ENCODE peak calls at places on chromosome 9, in four cellular contexts. T is A549, I is endothelial cell of umbilical vein, U is GM12878. L is an unnamed sample.
A peak's percentile ranks its signal among the peaks of the same experiment; 100 is the strongest.

GRCh38 chr9:7129391-7129790 is 371.6 kb downstream of the KDM4C start:
- DNase-seq in T (no peak), I (no peak), U (no peak), L (no peak)

GRCh38 chr9:33209394-33209793 is 30.6 kb upstream of the SPINK4 start:
- DNase-seq in T (no peak), I (no peak), U (no peak), L (no peak)

GRCh38 chr9:132631280-132631679 is 38.5 kb downstream of the DDX31 start:
- DNase-seq in T (no peak), I (no peak), U (no peak), L (no peak)

GRCh38 chr9:93507780-93508179 is 54.4 kb upstream of the FAM120AOS start:
- DNase-seq in T (no peak), I (no peak), U (no peak), L (no peak)

GRCh38 chr9:24801344-24801743 is 255.6 kb upstream of the IZUMO3 start:
- DNase-seq in T (no peak), I (no peak), U (no peak), L (no peak)

GRCh38 chr9:99712214-99712613 is 109.5 kb upstream of the NR4A3 start:
- DNase-seq in T (no peak), I (no peak), U (no peak), L (peak; percentile 3)

GRCh38 chr9:137753192-137753765 is 124.3 kb upstream of the CACNA1B start:
- DNase-seq in T (no peak), I (no peak), U (no peak), L (no peak)

GRCh38 chr9:98691890-98692289 is 16.8 kb downstream of the GABBR2 start:
- DNase-seq in T (no peak), I (no peak), U (no peak), L (no peak)

GRCh38 chr9:127878652-127879377 is 1.3 kb upstream of the AK1 start:
- DNase-seq in T (no peak), I (no peak), U (no peak), L (no peak)

GRCh38 chr9:6355728-6356127 is 27.6 kb downstream of the TPD52L3 start:
- DNase-seq in T (no peak), I (peak; percentile 42), U (peak; percentile 24), L (no peak)

GRCh38 chr9:133967024-133967741 is 24.9 kb downstream of the VAV2 start:
- DNase-seq in T (no peak), I (no peak), U (no peak), L (no peak)

GRCh38 chr9:137165250-137165836 is 4.5 kb downstream of the LRRC26 start:
- DNase-seq in T (no peak), I (no peak), U (no peak), L (no peak)

GRCh38 chr9:98983295-98984268 is 39.9 kb downstream of the COL15A1 start:
- DNase-seq in T (no peak), I (no peak), U (no peak), L (no peak)

GRCh38 chr9:131324736-131325679 is 35.5 kb downstream of the PLPP7 start:
- DNase-seq in T (no peak), I (no peak), U (no peak), L (no peak)

GRCh38 chr9:15253786-15254185 is 53.2 kb downstream of the TTC39B start:
- DNase-seq in T (no peak), I (no peak), U (no peak), L (no peak)

GRCh38 chr9:116274293-116274692 is 120.7 kb downstream of the PAPPA start:
- DNase-seq in T (no peak), I (no peak), U (no peak), L (peak; percentile 1)

GRCh38 chr9:91757802-91758201 is 192.2 kb downstream of the ROR2 start:
- DNase-seq in T (no peak), I (no peak), U (no peak), L (no peak)

GRCh38 chr9:112120471-112120925 is 54.6 kb downstream of the SUSD1 start:
- DNase-seq in T (no peak), I (no peak), U (no peak), L (no peak)

GRCh38 chr9:106920701-106921283 is 57.8 kb downstream of the ZNF462 start:
- DNase-seq in T (no peak), I (peak; percentile 44), U (no peak), L (no peak)

GRCh38 chr9:115689331-115689730 is 464.3 kb upstream of the PAPPA start:
- DNase-seq in T (no peak), I (no peak), U (no peak), L (no peak)

GRCh38 chr9:116875576-116875975 is 188.5 kb downstream of the TRIM32 start:
- DNase-seq in T (no peak), I (no peak), U (no peak), L (no peak)

GRCh38 chr9:70868661-70869652 is 252.5 kb downstream of the TRPM3 start:
- DNase-seq in T (no peak), I (peak; percentile 82), U (no peak), L (no peak)

GRCh38 chr9:36831381-36832231 is 202.5 kb downstream of the PAX5 start:
- DNase-seq in T (no peak), I (no peak), U (no peak), L (peak; percentile 58)

GRCh38 chr9:127903557-127904475 is 4.4 kb upstream of the ST6GALNAC6 start:
- DNase-seq in T (no peak), I (peak; percentile 47), U (no peak), L (peak; percentile 40)

GRCh38 chr9:133761641-133762248 is 23.6 kb upstream of the SARDH start:
- DNase-seq in T (no peak), I (no peak), U (no peak), L (no peak)

GRCh38 chr9:11038366-11038765 is 425.6 kb upstream of the PTPRD start:
- DNase-seq in T (no peak), I (no peak), U (no peak), L (no peak)

GRCh38 chr9:88339322-88339721 is 48.9 kb upstream of the SPIN1 start:
- DNase-seq in T (no peak), I (no peak), U (no peak), L (peak; percentile 87)

GRCh38 chr9:115733736-115734135 is 419.9 kb upstream of the PAPPA start:
- DNase-seq in T (no peak), I (no peak), U (no peak), L (no peak)

GRCh38 chr9:14535161-14535930 is 157.9 kb downstream of the ZDHHC21 start:
- DNase-seq in T (no peak), I (no peak), U (no peak), L (no peak)

GRCh38 chr9:2307480-2307879 is 292.3 kb downstream of the SMARCA2 start:
- DNase-seq in T (peak; percentile 8), I (peak; percentile 8), U (no peak), L (no peak)

GRCh38 chr9:89933578-89933977 is 328.8 kb downstream of the GADD45G start:
- DNase-seq in T (no peak), I (no peak), U (no peak), L (no peak)

GRCh38 chr9:85258823-85259370 is 482.9 kb downstream of the AGTPBP1 start:
- DNase-seq in T (peak; percentile 74), I (peak; percentile 80), U (peak; percentile 20), L (peak; percentile 69)

GRCh38 chr9:12846035-12846434 is 71.2 kb downstream of the LURAP1L start:
- DNase-seq in T (no peak), I (no peak), U (no peak), L (no peak)

GRCh38 chr9:33223696-33224095 is 16.3 kb upstream of the SPINK4 start:
- DNase-seq in T (no peak), I (peak; percentile 17), U (no peak), L (peak; percentile 47)

GRCh38 chr9:81771606-81772005 is 82.3 kb upstream of the TLE1 start:
- DNase-seq in T (no peak), I (peak; percentile 85), U (no peak), L (peak; percentile 12)

GRCh38 chr9:120528327-120528726 is 51.6 kb downstream of the CDK5RAP2 start:
- DNase-seq in T (no peak), I (no peak), U (no peak), L (no peak)
- H3K4me3 ChIP-seq in T (no peak overlapping the region), I (no peak overlapping the region), U (no peak overlapping the region), L (no peak overlapping the region)

GRCh38 chr9:135760465-135760864 is 58.5 kb downstream of the KCNT1 start:
- DNase-seq in T (no peak), I (no peak), U (no peak), L (no peak)
- TF ChIP-seq MAX in T (no peak), I (no peak), U (no peak), L (no peak)

GRCh38 chr9:68949271-68950000 is 64.5 kb downstream of the PRKACG start:
- DNase-seq in T (no peak), I (no peak), U (peak; percentile 45), L (no peak)
- TF ChIP-seq MYC in T (no peak), I (no peak), U (no peak), L (no peak)

GRCh38 chr9:35569206-35569605 is 35.9 kb upstream of the TESK1 start:
- DNase-seq in T (no peak), I (no peak), U (peak; percentile 21), L (no peak)
- H3K4me3 ChIP-seq in T (no peak overlapping the region), I (no peak overlapping the region), U (peak overlapping the region; percentile 8), L (no peak overlapping the region)

DNA sequence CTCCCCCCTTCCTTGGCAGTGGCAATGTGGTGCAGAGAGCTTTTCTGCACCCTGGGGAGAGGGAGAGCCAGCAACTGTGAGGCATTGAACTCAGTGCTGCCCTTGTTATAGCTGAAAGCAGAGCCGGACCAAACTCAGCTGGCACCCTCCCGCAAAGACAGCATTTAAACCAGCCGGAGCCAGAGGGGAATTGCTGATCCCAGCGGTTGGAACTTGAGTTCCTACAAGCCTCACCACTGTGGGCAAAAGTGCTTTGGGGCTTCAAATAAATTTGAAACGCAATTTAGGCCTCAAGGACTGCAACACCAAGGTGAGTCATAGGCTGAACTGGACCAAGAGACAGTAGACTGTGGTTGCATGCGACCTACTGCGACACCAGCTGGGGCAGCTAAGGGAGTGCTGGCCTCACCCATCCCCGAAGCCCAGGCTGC is 207.6 kb upstream of the CDKN2B start:
- DNase-seq in T (no peak), I (no peak), U (no peak), L (no peak)
- TF ChIP-seq MAX in T (no peak), I (no peak), U (no peak), L (no peak)

GRCh38 chr9:69546265-69546664 is 125.9 kb downstream of the APBA1 start:
- DNase-seq in T (peak; percentile 4), I (peak; percentile 60), U (no peak), L (peak; percentile 1)
- TF ChIP-seq MYC in T (no peak), I (no peak), U (no peak), L (no peak)

DNA sequence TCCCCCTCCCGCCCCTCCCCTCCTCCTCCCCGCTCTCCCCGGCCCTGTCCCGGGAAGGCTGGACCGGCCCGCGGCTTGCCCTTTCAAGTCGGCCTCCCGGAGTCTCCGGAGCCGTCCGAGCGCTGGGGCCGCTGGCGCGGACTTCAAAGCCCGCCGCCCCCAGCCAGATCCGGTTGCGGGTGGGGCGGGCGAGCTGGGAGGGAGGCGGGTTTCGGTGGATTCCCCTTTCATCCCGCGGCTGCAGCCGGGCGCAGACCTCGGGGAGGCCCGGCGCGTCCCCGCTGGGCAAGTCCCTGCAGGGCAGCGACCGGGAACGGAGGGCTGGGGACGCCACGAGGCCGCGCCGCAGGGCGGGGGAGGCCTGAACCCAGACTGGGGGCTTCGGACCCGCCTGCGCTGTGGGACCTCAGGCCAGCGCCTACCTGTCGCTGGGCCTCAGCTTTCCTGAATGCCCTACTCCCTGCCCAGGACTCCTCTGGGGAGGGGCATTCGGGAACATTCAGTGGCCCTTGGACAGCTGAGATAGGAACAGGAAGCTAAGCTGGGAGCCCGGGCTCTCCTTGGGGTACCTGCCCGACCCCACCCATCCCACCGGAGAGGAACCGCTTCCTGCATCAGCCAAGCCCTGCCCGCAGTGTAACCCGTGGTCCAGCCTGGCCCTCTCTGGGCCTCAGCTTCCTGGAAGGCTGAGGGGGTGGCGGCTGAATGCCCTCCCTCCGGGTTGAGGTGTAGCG is 23.4 kb downstream of the C9orf50 start:
- DNase-seq in T (peak; percentile 78), I (peak; percentile 34), U (no peak), L (no peak)
- H3K4me3 ChIP-seq in T (peak overlapping the region; percentile 40), I (peak overlapping the region; percentile 33), U (peak overlapping the region; percentile 44), L (no peak overlapping the region)